ENCODE peak calls at places on chromosome 2, in five cellular contexts. One of them, this sample, is unnamed. For H3K4me1, the result is how much of the 10 kb centered on the place peaks cover.

GRCh38 chr2:74833418-74834233 is at the start of gene HK2:
- DNase-seq in H9: peak
- DNase-seq in H1: peak
- DNase-seq in IMR-90: peak
- DNase-seq in trophoblast cell: peak
- DNase-seq in this sample: peak

GRCh38 chr2:131394147-131394931 is 30.4 kb upstream of the RAB6D start:
- DNase-seq in H9: peak
- DNase-seq in H1: no peak
- DNase-seq in IMR-90: no peak
- DNase-seq in trophoblast cell: no peak
- DNase-seq in this sample: peak

GRCh38 chr2:28709101-28709500 is 42.5 kb upstream of the PPP1CB start:
- DNase-seq in H9: no peak
- DNase-seq in H1: no peak
- DNase-seq in IMR-90: peak
- DNase-seq in trophoblast cell: no peak
- DNase-seq in this sample: no peak

GRCh38 chr2:147521936-147522335 is 322.9 kb upstream of the ACVR2A start:
- DNase-seq in H9: no peak
- DNase-seq in H1: no peak
- DNase-seq in IMR-90: no peak
- DNase-seq in trophoblast cell: no peak
- DNase-seq in this sample: no peak

GRCh38 chr2:200050921-200051620 is 95.7 kb downstream of the MAIP1 start:
- DNase-seq in H9: no peak
- DNase-seq in H1: no peak
- DNase-seq in IMR-90: no peak
- DNase-seq in trophoblast cell: no peak
- DNase-seq in this sample: no peak

GRCh38 chr2:105582952-105583660 is 161.6 kb upstream of the NCK2 start:
- DNase-seq in H9: no peak
- DNase-seq in H1: no peak
- DNase-seq in IMR-90: no peak
- DNase-seq in trophoblast cell: no peak
- DNase-seq in this sample: no peak

GRCh38 chr2:26216587-26216986 is 27.8 kb downstream of the HADHA start:
- DNase-seq in H9: no peak
- DNase-seq in H1: no peak
- DNase-seq in IMR-90: no peak
- DNase-seq in trophoblast cell: no peak
- DNase-seq in this sample: no peak

GRCh38 chr2:45000921-45001628 is 8.2 kb downstream of the SIX2 start:
- DNase-seq in H9: peak
- DNase-seq in H1: no peak
- DNase-seq in IMR-90: no peak
- DNase-seq in trophoblast cell: no peak
- DNase-seq in this sample: no peak

GRCh38 chr2:208147759-208148158 is 1.8 kb upstream of the CRYGB start:
- DNase-seq in H9: no peak
- DNase-seq in H1: no peak
- DNase-seq in IMR-90: no peak
- DNase-seq in trophoblast cell: no peak
- DNase-seq in this sample: no peak

GRCh38 chr2:156476516-156477206 is 40.5 kb downstream of the GPD2 start:
- DNase-seq in H9: no peak
- DNase-seq in H1: no peak
- DNase-seq in IMR-90: peak
- DNase-seq in trophoblast cell: no peak
- DNase-seq in this sample: no peak

GRCh38 chr2:214057986-214058385 is 352.9 kb upstream of the VWC2L start:
- DNase-seq in H9: no peak
- DNase-seq in H1: no peak
- DNase-seq in IMR-90: no peak
- DNase-seq in trophoblast cell: no peak
- DNase-seq in this sample: no peak

GRCh38 chr2:225041871-225042799 is at the start of gene DOCK10:
- DNase-seq in H9: peak
- DNase-seq in H1: no peak
- DNase-seq in IMR-90: peak
- DNase-seq in trophoblast cell: no peak
- DNase-seq in this sample: peak

GRCh38 chr2:196944570-196944969 is 18.1 kb upstream of the PGAP1 start:
- DNase-seq in H9: no peak
- DNase-seq in H1: no peak
- DNase-seq in IMR-90: no peak
- DNase-seq in trophoblast cell: no peak
- DNase-seq in this sample: no peak

GRCh38 chr2:202944403-202944802 is 32.3 kb downstream of the CARF start:
- DNase-seq in H9: no peak
- DNase-seq in H1: no peak
- DNase-seq in IMR-90: peak
- DNase-seq in trophoblast cell: no peak
- DNase-seq in this sample: no peak

GRCh38 chr2:200199576-200200263 is 106.8 kb upstream of the SPATS2L start:
- DNase-seq in H9: peak
- DNase-seq in H1: no peak
- DNase-seq in IMR-90: no peak
- DNase-seq in trophoblast cell: no peak
- DNase-seq in this sample: no peak

GRCh38 chr2:118032169-118033013 is 18.5 kb upstream of the CCDC93 start:
- DNase-seq in H9: peak
- DNase-seq in H1: no peak
- DNase-seq in IMR-90: peak
- DNase-seq in trophoblast cell: peak
- DNase-seq in this sample: peak

GRCh38 chr2:214782671-214783070 is 26.8 kb downstream of the BARD1 start:
- DNase-seq in H9: no peak
- DNase-seq in H1: no peak
- DNase-seq in IMR-90: no peak
- DNase-seq in trophoblast cell: no peak
- DNase-seq in this sample: no peak

GRCh38 chr2:199911877-199912161 is 726 bp downstream of the C2orf69 start:
- DNase-seq in H9: no peak
- DNase-seq in H1: no peak
- DNase-seq in IMR-90: no peak
- DNase-seq in trophoblast cell: no peak
- DNase-seq in this sample: no peak

GRCh38 chr2:112216158-112216557 is 38.7 kb downstream of the ZC3H8 start:
- DNase-seq in H9: no peak
- DNase-seq in H1: no peak
- DNase-seq in IMR-90: peak
- DNase-seq in trophoblast cell: no peak
- DNase-seq in this sample: no peak

GRCh38 chr2:237618449-237618848 is 8.9 kb upstream of the LRRFIP1 start:
- DNase-seq in H9: no peak
- DNase-seq in H1: no peak
- DNase-seq in IMR-90: peak
- DNase-seq in trophoblast cell: peak
- DNase-seq in this sample: no peak

GRCh38 chr2:223586261-223586660 is 15.9 kb downstream of the SCG2 start:
- DNase-seq in H9: no peak
- DNase-seq in H1: no peak
- DNase-seq in IMR-90: peak
- DNase-seq in trophoblast cell: no peak
- DNase-seq in this sample: no peak

GRCh38 chr2:187451510-187451909 is 3.5 kb upstream of the CALCRL start:
- DNase-seq in H9: no peak
- DNase-seq in H1: no peak
- DNase-seq in IMR-90: no peak
- DNase-seq in trophoblast cell: no peak
- DNase-seq in this sample: no peak

GRCh38 chr2:21194147-21194546 is 70.4 kb downstream of the TDRD15 start:
- DNase-seq in H9: no peak
- DNase-seq in H1: no peak
- DNase-seq in IMR-90: no peak
- DNase-seq in trophoblast cell: no peak
- DNase-seq in this sample: no peak

GRCh38 chr2:138271467-138271866 is 230.1 kb upstream of the SPOPL start:
- DNase-seq in H9: peak
- DNase-seq in H1: no peak
- DNase-seq in IMR-90: no peak
- DNase-seq in trophoblast cell: no peak
- DNase-seq in this sample: no peak

GRCh38 chr2:123098618-123099017 is 926.5 kb upstream of the CNTNAP5 start:
- DNase-seq in H9: no peak
- DNase-seq in H1: no peak
- DNase-seq in IMR-90: no peak
- DNase-seq in trophoblast cell: no peak
- DNase-seq in this sample: no peak

GRCh38 chr2:28590496-28591301 is 94.8 kb downstream of the PLB1 start:
- DNase-seq in H9: no peak
- DNase-seq in H1: no peak
- DNase-seq in IMR-90: no peak
- DNase-seq in trophoblast cell: no peak
- DNase-seq in this sample: no peak

GRCh38 chr2:179861777-179862117 is 335 bp upstream of the ZNF385B start:
- DNase-seq in H9: no peak
- DNase-seq in H1: no peak
- DNase-seq in IMR-90: peak
- DNase-seq in trophoblast cell: no peak
- DNase-seq in this sample: peak

GRCh38 chr2:33158482-33159003 is 211.8 kb downstream of the LTBP1 start:
- DNase-seq in H9: no peak
- DNase-seq in H1: no peak
- DNase-seq in IMR-90: peak
- DNase-seq in trophoblast cell: no peak
- DNase-seq in this sample: no peak

GRCh38 chr2:83081835-83082522 is 1377.1 kb downstream of the SUCLG1 start:
- DNase-seq in H9: no peak
- DNase-seq in H1: no peak
- DNase-seq in IMR-90: peak
- DNase-seq in trophoblast cell: no peak
- DNase-seq in this sample: no peak

GRCh38 chr2:174787485-174788205 is 23.4 kb upstream of the CHRNA1 start:
- DNase-seq in H9: peak
- DNase-seq in H1: peak
- DNase-seq in IMR-90: peak
- DNase-seq in trophoblast cell: peak
- DNase-seq in this sample: no peak

GRCh38 chr2:178194600-178195389 is 483 bp downstream of the OSBPL6 start:
- DNase-seq in H9: peak
- DNase-seq in H1: no peak
- DNase-seq in IMR-90: peak
- DNase-seq in trophoblast cell: peak
- DNase-seq in this sample: peak

GRCh38 chr2:200306969-200307811 is 697 bp downstream of the SPATS2L start:
- DNase-seq in H9: peak
- DNase-seq in H1: no peak
- DNase-seq in IMR-90: no peak
- DNase-seq in trophoblast cell: peak
- DNase-seq in this sample: peak

GRCh38 chr2:74602553-74603281 is 45.4 kb downstream of the M1AP start:
- DNase-seq in H9: no peak
- DNase-seq in H1: no peak
- DNase-seq in IMR-90: peak
- DNase-seq in trophoblast cell: no peak
- DNase-seq in this sample: no peak

GRCh38 chr2:11829324-11829946 is 83.0 kb downstream of the LPIN1 start:
- DNase-seq in H9: peak
- DNase-seq in H1: peak
- DNase-seq in IMR-90: peak
- DNase-seq in trophoblast cell: no peak
- DNase-seq in this sample: peak

GRCh38 chr2:12796617-12797016 is 79.9 kb downstream of the TRIB2 start:
- DNase-seq in H9: no peak
- DNase-seq in H1: no peak
- DNase-seq in IMR-90: no peak
- DNase-seq in trophoblast cell: no peak
- DNase-seq in this sample: no peak

GRCh38 chr2:16508061-16508851 is 157.4 kb downstream of the CYRIA start:
- DNase-seq in H9: peak
- DNase-seq in H1: peak
- DNase-seq in IMR-90: no peak
- DNase-seq in trophoblast cell: peak
- DNase-seq in this sample: peak

GRCh38 chr2:230403746-230404145 is 12.3 kb upstream of the SP100 start:
- DNase-seq in H9: no peak
- DNase-seq in H1: no peak
- DNase-seq in IMR-90: no peak
- DNase-seq in trophoblast cell: no peak
- DNase-seq in this sample: no peak

DNA sequence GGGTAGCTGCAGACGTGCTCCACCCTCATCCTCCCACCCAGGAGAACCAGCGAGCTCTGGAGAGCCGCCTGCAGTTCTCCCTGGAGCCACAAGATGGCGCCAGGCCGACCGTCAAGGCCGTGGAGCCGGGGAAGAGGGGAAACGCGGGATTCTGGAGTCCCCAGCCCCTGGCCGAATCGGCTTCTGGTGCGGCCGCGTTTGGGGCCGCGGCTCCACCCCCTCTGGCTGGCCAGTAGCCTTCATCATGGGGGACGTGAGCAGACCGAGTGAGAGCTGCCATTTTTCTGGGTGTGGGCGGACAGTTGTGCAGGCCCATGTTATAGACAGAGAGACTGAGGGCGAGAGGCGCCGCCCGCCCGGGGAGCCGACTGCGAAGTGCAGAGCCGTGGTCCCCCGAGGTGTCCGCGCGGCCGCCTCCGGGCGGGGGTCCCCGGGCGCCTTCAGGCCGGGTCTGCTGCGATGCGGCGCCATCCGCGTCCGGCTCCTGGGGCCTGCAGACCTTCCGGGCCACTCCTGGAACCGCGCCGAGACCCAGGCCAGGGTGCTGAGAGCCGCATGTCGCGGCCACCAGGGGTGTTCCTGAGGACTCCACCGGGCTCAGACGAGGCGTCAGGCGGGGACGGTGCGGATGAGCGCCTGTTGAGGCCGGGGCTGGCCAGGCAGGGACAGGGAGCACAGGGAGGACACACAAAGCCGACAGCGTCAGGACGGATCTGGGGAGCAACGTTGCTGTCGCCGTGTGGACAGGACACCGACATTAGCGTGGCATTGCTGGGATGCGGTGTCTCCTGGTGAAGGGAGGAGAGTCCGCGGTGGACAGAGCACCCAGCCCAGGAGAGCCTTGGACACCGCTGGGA is 418.2 kb upstream of the HS6ST1 start:
- DNase-seq in H9: peak
- DNase-seq in H1: peak
- DNase-seq in IMR-90: peak
- DNase-seq in trophoblast cell: peak
- DNase-seq in this sample: peak
- H3K14ac ChIP-seq in H9: no peak
- H3K14ac ChIP-seq in H1: no peak
- H3K14ac ChIP-seq in IMR-90: no peak
- H3K14ac ChIP-seq in trophoblast cell: no peak
- H3K14ac ChIP-seq in this sample: peak

GRCh38 chr2:43055985-43056384 is 170.4 kb downstream of the ZFP36L2 start:
- DNase-seq in H9: no peak
- DNase-seq in H1: no peak
- DNase-seq in IMR-90: no peak
- DNase-seq in trophoblast cell: no peak
- DNase-seq in this sample: no peak
- H4K8ac ChIP-seq in H9: no peak
- H4K8ac ChIP-seq in H1: no peak
- H4K8ac ChIP-seq in IMR-90: no peak
- H4K8ac ChIP-seq in trophoblast cell: no peak
- H4K8ac ChIP-seq in this sample: no peak

GRCh38 chr2:19574788-19575260 is 216.4 kb upstream of the OSR1 start:
- DNase-seq in H9: no peak
- DNase-seq in H1: no peak
- DNase-seq in IMR-90: peak
- DNase-seq in trophoblast cell: no peak
- DNase-seq in this sample: peak
- H3K4me1 ChIP-seq in H9: under half
- H3K4me1 ChIP-seq in H1: under half
- H3K4me1 ChIP-seq in IMR-90: under half
- H3K4me1 ChIP-seq in trophoblast cell: under half
- H3K4me1 ChIP-seq in this sample: under half

GRCh38 chr2:3751832-3752231 is 48.5 kb downstream of the DCDC2C start:
- DNase-seq in H9: peak
- DNase-seq in H1: no peak
- DNase-seq in IMR-90: no peak
- DNase-seq in trophoblast cell: no peak
- DNase-seq in this sample: no peak
- H3K14ac ChIP-seq in H9: no peak
- H3K14ac ChIP-seq in H1: no peak
- H3K14ac ChIP-seq in IMR-90: no peak
- H3K14ac ChIP-seq in trophoblast cell: no peak
- H3K14ac ChIP-seq in this sample: no peak

This sample was measured in neuronal stem cell.